ENCODE peak calls at places on chromosomes 11 and 22, in five cellular contexts. B, P, U, H and R are unnamed samples.

GRCh38 chr22:44363214-44363979 is 50.6 kb upstream of the SHISAL1 start:
- DNase-seq in B (no peak), P (peak), U (peak), H (no peak), R (no peak)

GRCh38 chr11:15969701-15970329 is 386.5 kb downstream of the SOX6 start:
- DNase-seq in B (no peak), P (no peak), U (peak), H (no peak), R (no peak)

GRCh38 chr22:40345801-40346177 is 511 bp upstream of the ADSL start:
- DNase-seq in B (peak), P (peak), U (peak), H (no peak), R (peak)

GRCh38 chr22:38177044-38177443 is 4.6 kb downstream of the PLA2G6 start:
- DNase-seq in B (no peak), P (no peak), U (no peak), H (no peak), R (no peak)

GRCh38 chr11:77424639-77425038 is 49.3 kb downstream of the PAK1 start:
- DNase-seq in B (no peak), P (no peak), U (no peak), H (no peak), R (no peak)

GRCh38 chr11:27254744-27255446 is 108.1 kb downstream of the CCDC34 start:
- DNase-seq in B (no peak), P (no peak), U (peak), H (no peak), R (no peak)

GRCh38 chr11:31995031-31995430 is 95.8 kb upstream of the RCN1 start:
- DNase-seq in B (no peak), P (no peak), U (no peak), H (no peak), R (no peak)

GRCh38 chr11:132430352-132431091 is 1060.1 kb downstream of the NTM start:
- DNase-seq in B (no peak), P (peak), U (peak), H (no peak), R (no peak)

GRCh38 chr11:61732705-61733104 is 19.7 kb upstream of the MYRF start:
- DNase-seq in B (no peak), P (no peak), U (peak), H (no peak), R (no peak)

GRCh38 chr11:10864688-10865087 is 6.8 kb upstream of the ZBED5 start:
- DNase-seq in B (no peak), P (no peak), U (no peak), H (no peak), R (no peak)

GRCh38 chr11:16782226-16782919 is 43.9 kb downstream of the C11orf58 start:
- DNase-seq in B (no peak), P (peak), U (no peak), H (no peak), R (no peak)

GRCh38 chr11:120390585-120390922 is 54.3 kb downstream of the ARHGEF12 start:
- DNase-seq in B (no peak), P (no peak), U (no peak), H (no peak), R (no peak)

GRCh38 chr11:119376197-119376847 is 5.2 kb downstream of the USP2 start:
- DNase-seq in B (no peak), P (peak), U (no peak), H (peak), R (no peak)

GRCh38 chr11:35272391-35272821 is 133.4 kb downstream of the CD44 start:
- DNase-seq in B (peak), P (no peak), U (no peak), H (no peak), R (peak)

GRCh38 chr11:117817213-117818035 is 7.1 kb downstream of the FXYD2 start:
- DNase-seq in B (peak), P (peak), U (peak), H (no peak), R (peak)

GRCh38 chr11:2382927-2383822 is 6.1 kb downstream of the CD81 start:
- DNase-seq in B (no peak), P (no peak), U (no peak), H (no peak), R (no peak)

GRCh38 chr22:35914665-35915476 is 113.8 kb downstream of the RBFOX2 start:
- DNase-seq in B (no peak), P (peak), U (peak), H (peak), R (peak)

GRCh38 chr11:133708547-133709051 is 136.7 kb downstream of the SPATA19 start:
- DNase-seq in B (no peak), P (no peak), U (no peak), H (no peak), R (no peak)

GRCh38 chr11:27444801-27445215 is 27.8 kb downstream of the LGR4 start:
- DNase-seq in B (no peak), P (no peak), U (no peak), H (peak), R (no peak)

GRCh38 chr11:122069946-122070345 is 46.1 kb downstream of the BLID start:
- DNase-seq in B (peak), P (peak), U (peak), H (peak), R (no peak)

GRCh38 chr11:8870461-8871282 is 40.3 kb upstream of the AKIP1 start:
- DNase-seq in B (peak), P (peak), U (peak), H (no peak), R (no peak)

GRCh38 chr11:72676874-72677341 is 2.7 kb upstream of the PDE2A start:
- DNase-seq in B (peak), P (peak), U (peak), H (no peak), R (peak)

GRCh38 chr11:65448418-65449196 is 26.0 kb downstream of the NEAT1 start:
- DNase-seq in B (no peak), P (peak), U (peak), H (no peak), R (no peak)

GRCh38 chr11:40274017-40274416 is 1185.4 kb downstream of the LRRC4C start:
- DNase-seq in B (no peak), P (no peak), U (peak), H (no peak), R (no peak)

GRCh38 chr11:63274776-63275175 is 31.4 kb upstream of the SLC22A25 start:
- DNase-seq in B (no peak), P (no peak), U (no peak), H (no peak), R (no peak)

GRCh38 chr22:44047891-44048301 is 23.8 kb downstream of the PARVB start:
- DNase-seq in B (peak), P (no peak), U (no peak), H (no peak), R (no peak)

GRCh38 chr11:15745266-15745665 is 611.1 kb downstream of the SOX6 start:
- DNase-seq in B (no peak), P (no peak), U (peak), H (no peak), R (no peak)

GRCh38 chr22:47367107-47367690 is 604.7 kb downstream of the TBC1D22A start:
- DNase-seq in B (no peak), P (peak), U (no peak), H (no peak), R (no peak)

GRCh38 chr11:76620471-76620870 is 50.1 kb downstream of the LRRC32 start:
- DNase-seq in B (no peak), P (no peak), U (peak), H (no peak), R (no peak)

GRCh38 chr11:61512435-61512834 is 3.9 kb downstream of the LRRC10B start:
- DNase-seq in B (no peak), P (no peak), U (no peak), H (no peak), R (no peak)